ENCODE peak calls at places on chromosome 19, in six cellular contexts. T, A, S, M, K and H are unnamed samples.

GRCh38 chr19:29831041-29831548 is 19.3 kb downstream of the CCNE1 start:
- DNase-seq in T (no peak), A (no peak), S (peak; percentile 57), M (peak; percentile 16), K (no peak), H (no peak)

GRCh38 chr19:10408511-10409291 is 5.4 kb upstream of the CDC37 start:
- DNase-seq in T (no peak), A (no peak), S (no peak), M (no peak), K (no peak), H (no peak)

GRCh38 chr19:9565900-9566705 is 18.2 kb downstream of the ZNF121 start:
- DNase-seq in T (no peak), A (no peak), S (no peak), M (no peak), K (no peak), H (no peak)

GRCh38 chr19:10505583-10506229 is 2.5 kb upstream of the KEAP1 start:
- DNase-seq in T (peak; percentile 71), A (peak; percentile 77), S (peak; percentile 94), M (peak; percentile 83), K (no peak), H (peak; percentile 71)

GRCh38 chr19:46112527-46112926 is 12.0 kb downstream of the IGFL3 start:
- DNase-seq in T (no peak), A (no peak), S (no peak), M (no peak), K (no peak), H (no peak)

GRCh38 chr19:22332924-22333323 is 46.7 kb downstream of the ZNF729 start:
- DNase-seq in T (no peak), A (no peak), S (no peak), M (no peak), K (no peak), H (no peak)

GRCh38 chr19:43594710-43595604 is 977 bp downstream of the IRGQ start:
- DNase-seq in T (peak; percentile 46), A (peak; percentile 48), S (peak; percentile 92), M (peak; percentile 78), K (no peak), H (no peak)

GRCh38 chr19:18559685-18560084 is 2.0 kb downstream of the KXD1 start:
- DNase-seq in T (no peak), A (no peak), S (no peak), M (no peak), K (no peak), H (no peak)

GRCh38 chr19:33447336-33448158 is 74.0 kb downstream of the CEBPG start:
- DNase-seq in T (no peak), A (no peak), S (no peak), M (peak; percentile 56), K (no peak), H (peak; percentile 5)

GRCh38 chr19:17755977-17756670 is 4.8 kb downstream of the FCHO1 start:
- DNase-seq in T (no peak), A (peak; percentile 44), S (peak; percentile 90), M (no peak), K (peak; percentile 37), H (no peak)

GRCh38 chr19:45506246-45506990 is 861 bp upstream of the VASP start:
- DNase-seq in T (peak; percentile 97), A (peak; percentile 95), S (peak; percentile 98), M (peak; percentile 96), K (peak; percentile 64), H (peak; percentile 97)

GRCh38 chr19:53192771-53193533 is at the start of gene ZNF665:
- DNase-seq in T (peak; percentile 89), A (peak; percentile 85), S (peak; percentile 95), M (peak; percentile 94), K (no peak), H (peak; percentile 88)

GRCh38 chr19:53190253-53190652 is 2.9 kb downstream of the ZNF665 start:
- DNase-seq in T (no peak), A (no peak), S (no peak), M (no peak), K (no peak), H (no peak)

GRCh38 chr19:53193534-53194222 is 520 bp upstream of the ZNF665 start:
- DNase-seq in T (no peak), A (peak; percentile 12), S (no peak), M (no peak), K (no peak), H (no peak)

GRCh38 chr19:53196777-53197396 is 3.7 kb upstream of the ZNF665 start:
- DNase-seq in T (peak; percentile 99), A (peak; percentile 96), S (peak; percentile 99), M (peak; percentile 99), K (peak; percentile 26), H (peak; percentile 99)

GRCh38 chr19:53195265-53195879 is 2.2 kb upstream of the ZNF665 start:
- DNase-seq in T (peak; percentile 75), A (peak; percentile 87), S (peak; percentile 92), M (peak; percentile 80), K (peak; percentile 27), H (peak; percentile 72)
- H3K27ac ChIP-seq in T (no peak overlapping the region), A (peak overlapping the region; percentile 12), S (no peak overlapping the region), M (no peak overlapping the region), K (no peak overlapping the region), H (no peak overlapping the region)

DNA sequence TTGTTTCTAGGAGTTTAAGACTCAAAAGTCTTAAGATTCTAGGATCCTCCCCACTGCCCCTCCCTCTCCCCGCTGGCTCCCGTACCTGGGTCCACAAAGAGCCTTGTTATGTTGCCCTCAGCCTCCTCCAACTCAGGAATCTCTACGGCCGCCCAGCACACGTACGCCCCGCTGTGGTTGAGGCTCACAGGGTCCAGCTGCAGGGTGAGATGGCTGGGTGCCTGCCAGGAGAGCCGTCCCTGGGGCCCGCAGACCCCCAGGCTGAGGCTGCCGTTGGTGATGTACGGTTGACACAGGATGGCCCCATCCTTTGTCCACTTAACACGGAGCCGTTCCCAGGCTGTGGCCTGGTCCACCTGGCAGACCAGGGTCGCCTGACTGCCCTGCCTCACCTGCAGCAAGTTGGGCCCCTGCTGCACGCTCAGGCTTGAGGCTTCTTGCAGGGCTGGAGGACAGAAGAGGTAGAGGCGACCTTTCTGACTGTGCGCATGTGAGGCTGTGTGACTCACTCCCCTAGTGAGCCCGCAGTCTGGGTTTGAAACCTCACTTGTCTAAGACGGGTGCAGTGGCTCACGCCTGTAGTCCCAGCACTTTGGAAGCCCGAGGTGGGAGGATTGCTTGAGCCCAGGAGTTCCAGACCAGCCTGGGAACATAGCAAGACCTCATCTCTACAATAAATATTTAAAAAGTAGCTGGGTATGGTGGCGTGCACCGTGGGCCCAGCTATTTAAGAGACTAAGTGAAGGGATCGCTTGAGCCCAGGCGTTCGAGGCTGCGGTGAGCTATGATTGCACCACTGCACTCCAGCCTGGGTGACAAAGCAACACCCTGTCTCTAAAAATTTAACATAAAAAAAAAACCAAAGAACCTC is 4.1 kb downstream of the TMIGD2 start:
- DNase-seq in T (no peak), A (no peak), S (peak; percentile 72), M (no peak), K (no peak), H (no peak)
- TF ChIP-seq CTCF in T (no peak), A (no peak), S (peak; percentile 28), M (no peak), K (no peak), H (no peak)

GRCh38 chr19:2047449-2048103 is 3.5 kb downstream of the MKNK2 start:
- DNase-seq in T (no peak), A (peak; percentile 89), S (no peak), M (peak; percentile 72), K (no peak), H (no peak)

GRCh38 chr19:2045501-2046045 is 5.5 kb downstream of the MKNK2 start:
- DNase-seq in T (no peak), A (peak; percentile 87), S (no peak), M (no peak), K (no peak), H (no peak)

GRCh38 chr19:2047076-2047448 is 4.0 kb downstream of the MKNK2 start:
- DNase-seq in T (no peak), A (no peak), S (no peak), M (no peak), K (no peak), H (no peak)

GRCh38 chr19:2044709-2045500 is 6.1 kb downstream of the MKNK2 start:
- DNase-seq in T (no peak), A (peak; percentile 39), S (peak; percentile 45), M (no peak), K (no peak), H (no peak)

DNA sequence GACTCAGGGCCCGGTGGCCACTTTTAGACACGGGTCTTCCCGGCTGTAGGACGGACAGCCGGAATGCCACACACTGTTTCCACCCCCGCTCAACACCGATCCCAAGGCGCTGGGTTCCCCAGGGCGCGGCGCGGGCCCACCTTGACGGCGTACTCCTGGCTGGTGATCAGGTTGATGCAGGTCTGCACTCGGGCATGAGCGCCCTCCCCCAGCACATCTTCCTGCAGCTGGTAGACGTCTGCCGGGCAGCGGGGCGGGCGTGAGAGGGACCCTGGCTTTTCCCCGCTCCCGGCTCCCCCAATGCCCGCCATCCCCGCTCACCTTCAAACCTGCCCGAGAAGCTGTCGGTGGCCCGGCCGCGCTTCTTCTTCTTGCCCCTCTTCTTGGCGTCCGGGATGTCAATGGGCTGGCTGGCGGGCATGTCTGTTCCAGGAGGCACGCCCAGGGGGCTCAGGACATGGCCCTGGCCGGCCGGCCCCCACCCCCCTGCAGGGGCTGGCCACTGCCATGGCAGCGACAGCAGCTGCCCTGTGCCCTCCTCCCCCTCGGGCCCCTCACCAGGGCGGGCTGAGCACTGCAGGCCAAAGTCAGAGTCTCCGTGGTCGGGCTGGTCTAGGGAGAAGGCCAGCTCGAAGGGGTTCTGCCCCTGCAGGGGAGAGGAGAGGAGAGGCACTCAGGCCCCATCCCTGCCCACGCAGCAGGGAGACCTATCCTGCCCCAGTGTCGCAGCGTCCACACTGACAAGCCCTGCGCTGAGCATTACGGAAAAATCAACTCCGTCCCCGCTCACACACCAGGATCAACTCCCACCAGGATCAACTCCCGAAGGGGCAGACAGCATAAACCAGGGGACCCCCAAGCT is 4.8 kb downstream of the MKNK2 start:
- DNase-seq in T (no peak), A (peak; percentile 45), S (no peak), M (no peak), K (no peak), H (no peak)
- H3K4me1 ChIP-seq in T (peaks cover 78% of the 10 kb centered on the region), A (peaks cover 76% of the 10 kb centered on the region), S (peaks cover 14% of the 10 kb centered on the region), M (peaks cover 85% of the 10 kb centered on the region), K (peaks cover 41% of the 10 kb centered on the region), H (peaks cover 96% of the 10 kb centered on the region)

DNA sequence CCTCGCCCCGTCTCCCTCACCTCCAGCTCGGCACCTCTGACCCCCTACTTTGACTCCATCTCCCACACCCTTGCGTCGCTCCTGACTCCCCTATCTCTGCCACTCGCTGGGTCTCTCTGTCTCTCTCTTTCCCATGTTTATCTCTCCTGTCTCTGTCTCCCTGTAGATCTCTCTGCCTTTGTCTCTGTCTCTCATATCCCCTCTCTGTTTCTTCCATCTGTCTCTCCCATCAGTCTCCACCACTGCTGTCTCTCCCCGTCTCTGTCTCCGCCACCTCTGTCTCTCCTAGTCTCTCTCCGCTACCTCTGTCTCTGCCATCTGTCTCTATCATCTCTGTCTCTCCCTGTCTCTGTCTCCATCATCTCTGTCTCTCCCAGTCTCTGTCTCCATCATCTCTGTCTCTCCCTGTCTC is 12.4 kb upstream of the BBC3 start:
- DNase-seq in T (no peak), A (no peak), S (no peak), M (no peak), K (no peak), H (no peak)
- H3K27ac ChIP-seq in T (peak overlapping the region; percentile 71), A (no peak overlapping the region), S (no peak overlapping the region), M (no peak overlapping the region), K (peak overlapping the region; percentile 65), H (peak overlapping the region; percentile 70)

DNA sequence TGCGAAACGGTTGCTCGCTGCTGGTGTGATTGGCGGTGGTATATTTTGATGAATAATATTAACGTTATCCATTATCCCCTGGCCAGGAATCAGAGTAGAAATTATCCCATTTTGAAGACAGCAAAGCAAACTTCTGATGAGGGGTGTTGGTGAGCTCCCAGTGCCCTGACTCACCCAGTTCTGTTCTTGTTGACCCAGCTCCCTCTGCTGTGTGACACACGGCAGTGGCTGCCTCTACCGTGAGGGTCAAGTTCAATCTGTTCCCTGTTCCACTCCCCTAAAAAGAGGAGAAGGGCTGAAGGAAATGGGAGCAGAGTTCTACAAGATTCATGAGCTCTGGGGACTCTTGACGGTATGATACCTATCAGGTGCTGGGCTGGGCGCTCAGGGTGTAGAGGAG is 2.0 kb downstream of the CAMSAP3 start:
- DNase-seq in T (no peak), A (peak; percentile 41), S (no peak), M (no peak), K (no peak), H (no peak)
- TF ChIP-seq CTCF in T (no peak), A (no peak), S (no peak), M (no peak), K (no peak), H (no peak)